ENCODE peak calls at places on chromosomes 12 and 14, in nine cellular contexts. J is fibroblast of pulmonary artery, X is stomach, V is foreskin fibroblast, O is choroid plexus epithelial cell, G is IMR-90, D is Peyer's patch, P is heart right ventricle, C is AG04450. Y is an unnamed sample.

GRCh38 chr12:46523446-46523845 is 150.9 kb upstream of the SLC38A2 start:
- DNase-seq in P (no peak), V (no peak), O (no peak), D (no peak), J (no peak), X (no peak), C (no peak), G (peak), Y (peak)

GRCh38 chr12:6047249-6048227 is 76.9 kb downstream of the VWF start:
- DNase-seq in X (no peak), O (peak), V (peak), J (peak), G (peak), C (peak), D (no peak), P (no peak), Y (peak)

GRCh38 chr14:80653951-80654350 is 287.6 kb downstream of the CEP128 start:
- DNase-seq in X (no peak), J (no peak), G (peak), D (no peak), P (no peak), C (no peak), O (no peak), V (peak), Y (no peak)

GRCh38 chr12:88833641-88834116 is 253.4 kb upstream of the KITLG start:
- DNase-seq in P (no peak), O (no peak), G (peak), C (no peak), X (no peak), V (peak), D (no peak), J (no peak), Y (no peak)

GRCh38 chr14:32004300-32004699 is 72.8 kb upstream of the ARHGAP5 start:
- DNase-seq in G (no peak), P (no peak), V (peak), C (no peak), X (no peak), O (peak), J (peak), D (no peak), Y (peak)

GRCh38 chr12:54207539-54208267 is 18.9 kb upstream of the SMUG1 start:
- DNase-seq in D (peak), X (peak), V (peak), O (peak), J (peak), P (peak), G (peak), C (no peak), Y (peak)

GRCh38 chr14:54713364-54713763 is 146.4 kb downstream of the SAMD4A start:
- DNase-seq in O (no peak), V (peak), D (no peak), P (no peak), J (peak), G (peak), X (no peak), C (no peak), Y (peak)

GRCh38 chr12:88663001-88663400 is 82.7 kb upstream of the KITLG start:
- DNase-seq in D (no peak), G (peak), V (peak), C (no peak), O (no peak), J (peak), X (no peak), P (no peak), Y (no peak)

GRCh38 chr12:52182456-52182855 is 9.4 kb downstream of the KRT80 start:
- DNase-seq in C (no peak), D (no peak), G (peak), J (no peak), X (no peak), P (no peak), O (no peak), V (no peak), Y (no peak)

GRCh38 chr12:132329036-132329738 is at the start of gene GALNT9:
- DNase-seq in C (no peak), V (peak), O (peak), P (no peak), X (no peak), D (no peak), G (no peak), J (peak), Y (no peak)
- H3K4me3 ChIP-seq in C (no peak), V (no peak), O (peak), P (no peak), X (no peak), D (no peak), G (no peak), J (peak), Y (no peak)

DNA sequence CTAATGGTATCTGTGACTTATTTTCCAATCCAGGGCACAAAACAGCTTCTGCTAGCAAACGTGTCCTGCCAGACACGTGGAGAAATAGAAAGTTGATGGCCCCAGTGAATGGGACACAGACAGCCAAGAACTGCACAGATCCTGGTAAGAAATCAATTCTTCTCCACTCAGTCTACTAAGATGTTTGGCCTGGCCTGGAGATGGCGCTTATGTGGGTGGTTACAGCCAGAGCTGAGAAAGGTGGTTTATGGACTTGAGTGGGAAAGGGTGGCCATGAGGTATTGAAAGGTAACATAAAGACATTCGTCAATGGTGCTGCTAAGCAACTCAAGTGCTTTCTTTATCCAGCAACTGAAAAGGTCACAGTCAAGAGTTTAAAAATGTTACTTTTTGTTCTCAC is 2.9 kb downstream of the SLC24A4 start:
- DNase-seq in G (no peak), D (no peak), P (no peak), O (peak), C (no peak), J (no peak), V (peak), X (no peak), Y (no peak)
- TF ChIP-seq CTCF in G (no peak), D (no peak), P (no peak), O (peak), C (peak), J (peak), V (peak), X (no peak), Y (no peak)

GRCh38 chr12:102730996-102731395 is 186.0 kb downstream of the PAH start:
- DNase-seq in J (no peak), C (no peak), P (no peak), V (no peak), D (no peak), X (no peak), G (no peak), O (no peak), Y (no peak)

GRCh38 chr12:102736328-102736727 is 180.7 kb downstream of the PAH start:
- DNase-seq in X (no peak), V (no peak), J (no peak), D (no peak), G (no peak), P (no peak), C (no peak), O (no peak), Y (no peak)

GRCh38 chr12:102740157-102741032 is 176.6 kb downstream of the PAH start:
- DNase-seq in P (no peak), V (peak), X (no peak), G (peak), D (no peak), O (peak), J (peak), C (no peak), Y (peak)

GRCh38 chr12:102735104-102735503 is 181.9 kb downstream of the PAH start:
- DNase-seq in J (no peak), G (no peak), V (no peak), P (no peak), X (no peak), O (no peak), D (no peak), C (no peak), Y (no peak)
- H3K4me3 ChIP-seq in J (no peak), G (no peak), V (no peak), P (no peak), X (no peak), O (no peak), D (no peak), C (no peak), Y (no peak)

DNA sequence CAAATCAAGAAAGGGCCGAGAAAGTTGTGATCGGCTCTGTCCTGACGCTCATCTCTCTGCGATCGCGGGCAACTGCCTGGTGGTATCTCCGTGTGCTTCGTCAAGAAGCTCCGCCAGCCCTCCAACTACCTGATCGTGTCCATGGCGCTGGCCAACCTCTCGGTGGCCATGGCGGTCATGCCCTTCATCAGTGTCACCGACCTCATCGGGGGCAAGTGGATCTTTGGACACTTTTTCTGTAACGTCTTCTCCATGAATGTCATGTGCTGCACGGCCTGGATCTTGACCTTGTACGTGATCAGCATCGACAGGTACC is 1.6 kb upstream of the HEBP1 start:
- DNase-seq in D (no peak), O (no peak), V (no peak), P (no peak), J (no peak), C (no peak), G (no peak), X (no peak), Y (no peak)
- TF ChIP-seq CTCF in D (no peak), O (no peak), V (no peak), P (no peak), J (no peak), C (no peak), G (no peak), X (no peak), Y (no peak)

GRCh38 chr12:124464830-124465229 is 102.6 kb downstream of the NCOR2 start:
- DNase-seq in P (no peak), C (no peak), O (no peak), X (no peak), G (no peak), J (no peak), D (no peak), V (no peak), Y (no peak)

GRCh38 chr12:124469193-124469888 is 98.1 kb downstream of the NCOR2 start:
- DNase-seq in P (peak), G (no peak), O (no peak), C (no peak), J (no peak), D (no peak), V (no peak), X (no peak), Y (peak)

GRCh38 chr12:124464062-124464461 is 103.3 kb downstream of the NCOR2 start:
- DNase-seq in G (peak), V (peak), J (no peak), X (no peak), O (peak), P (peak), C (no peak), D (no peak), Y (no peak)

GRCh38 chr12:124465473-124465872 is 101.9 kb downstream of the NCOR2 start:
- DNase-seq in D (no peak), V (no peak), X (no peak), O (no peak), G (no peak), J (no peak), P (no peak), C (no peak), Y (no peak)

GRCh38 chr12:124466200-124467128 is 100.9 kb downstream of the NCOR2 start:
- DNase-seq in V (no peak), O (peak), C (no peak), D (peak), P (peak), X (peak), G (peak), J (peak), Y (peak)
- H3K4me3 ChIP-seq in V (no peak), O (no peak), C (no peak), D (peak), P (no peak), X (no peak), G (no peak), J (no peak), Y (no peak)

DNA sequence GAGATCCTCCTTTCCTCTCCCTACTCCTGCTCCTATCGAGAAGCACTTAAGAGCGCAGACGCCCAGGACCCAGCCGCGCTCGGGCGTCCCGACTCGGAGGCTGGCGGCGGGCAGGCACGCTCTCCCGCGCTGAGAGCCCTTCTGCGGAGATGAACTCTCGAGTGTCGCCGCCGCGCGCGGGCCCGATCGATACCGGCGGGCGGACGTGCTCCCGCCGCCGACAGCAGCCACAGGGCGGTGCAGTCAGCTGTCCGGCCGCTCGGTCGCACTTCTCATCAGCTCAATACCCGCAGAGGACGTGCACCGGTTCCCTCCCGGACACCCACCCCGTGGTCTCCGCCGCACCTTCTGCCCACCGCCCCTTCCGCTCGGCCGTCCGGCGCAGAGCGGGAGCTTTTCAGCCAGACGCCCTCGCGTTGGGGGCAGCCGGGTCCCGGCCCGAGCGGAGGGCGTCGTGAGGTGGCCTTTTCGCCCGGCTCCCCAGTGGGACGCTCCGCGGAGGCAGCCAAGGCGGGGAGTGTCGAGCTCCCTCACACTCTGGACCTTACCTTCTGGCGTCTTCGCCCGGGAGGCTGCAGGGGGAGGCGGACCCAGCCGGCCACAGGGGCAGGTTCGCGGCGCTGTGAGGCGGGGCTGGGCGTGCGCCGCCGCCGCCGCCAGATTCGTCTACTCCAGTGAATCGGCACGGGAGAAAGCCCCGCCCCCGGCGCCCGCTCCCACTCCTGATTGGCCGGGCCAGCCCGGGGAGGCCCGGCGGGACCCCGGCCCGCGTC is 421 bp upstream of the INSM2 start:
- DNase-seq in D (peak), G (peak), X (peak), P (peak), V (peak), J (peak), C (no peak), O (peak), Y (peak)
- TF ChIP-seq CTCF in D (no peak), G (no peak), X (no peak), P (no peak), V (no peak), J (no peak), C (peak), O (no peak), Y (no peak)

DNA sequence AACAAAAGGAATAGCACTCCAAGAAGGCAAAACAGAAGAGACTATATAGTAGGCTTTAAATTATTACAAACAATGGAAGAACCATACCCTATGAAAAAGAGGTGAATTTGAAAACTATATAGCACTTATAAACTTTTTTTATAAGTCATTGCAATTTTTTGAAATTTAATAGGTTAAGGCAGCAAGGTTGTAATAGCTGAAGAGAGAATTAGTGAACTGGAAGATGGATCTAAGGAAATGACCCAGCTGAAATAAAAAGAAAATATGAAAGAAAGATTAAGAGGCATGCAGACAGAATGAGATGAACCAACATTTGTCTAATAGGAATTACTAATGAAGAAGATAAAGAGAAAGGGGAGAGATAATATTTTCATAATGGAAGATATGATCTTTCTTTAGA is 9.8 kb downstream of the TESC start:
- DNase-seq in O (no peak), V (no peak), G (no peak), J (no peak), X (no peak), C (no peak), D (no peak), P (no peak), Y (no peak)
- H3K4me3 ChIP-seq in O (no peak), V (no peak), G (no peak), J (no peak), X (no peak), C (no peak), D (no peak), P (no peak), Y (no peak)

GRCh38 chr14:50109342-50109741 is 7.0 kb downstream of the VCPKMT start:
- DNase-seq in D (no peak), P (no peak), V (peak), X (no peak), O (peak), C (peak), G (peak), J (peak), Y (peak)
- TF ChIP-seq CTCF in D (no peak), P (no peak), V (peak), X (no peak), O (peak), C (peak), G (peak), J (peak), Y (peak)